ENCODE peak calls at places on chromosome 12, in seven cellular contexts. One of them, this sample, is unnamed. For H3K4me1, the result is how much of the 10 kb centered on the place peaks cover.

GRCh38 chr12:119940881-119941280 is 48.2 kb upstream of the BICDL1 start:
- DNase-seq in CD4-positive, CD25-positive, alpha-beta regulatory T cell: no peak
- DNase-seq in cardiac muscle cell: peak
- DNase-seq in naive thymus-derived CD4-positive, alpha-beta T cell: no peak
- DNase-seq in pancreas: no peak
- DNase-seq in colonic mucosa: peak
- DNase-seq in body of pancreas: no peak
- DNase-seq in this sample: no peak

GRCh38 chr12:53182836-53183235 is 2.1 kb upstream of the CSAD start:
- DNase-seq in CD4-positive, CD25-positive, alpha-beta regulatory T cell: no peak
- DNase-seq in cardiac muscle cell: peak
- DNase-seq in naive thymus-derived CD4-positive, alpha-beta T cell: no peak
- DNase-seq in pancreas: no peak
- DNase-seq in colonic mucosa: peak
- DNase-seq in body of pancreas: no peak
- DNase-seq in this sample: no peak

GRCh38 chr12:6430990-6431353 is 13.8 kb upstream of the CD27 start:
- DNase-seq in CD4-positive, CD25-positive, alpha-beta regulatory T cell: no peak
- DNase-seq in cardiac muscle cell: no peak
- DNase-seq in naive thymus-derived CD4-positive, alpha-beta T cell: no peak
- DNase-seq in pancreas: no peak
- DNase-seq in colonic mucosa: no peak
- DNase-seq in body of pancreas: no peak
- DNase-seq in this sample: no peak

GRCh38 chr12:31728289-31728916 is 418 bp downstream of the AMN1 start:
- DNase-seq in CD4-positive, CD25-positive, alpha-beta regulatory T cell: no peak
- DNase-seq in cardiac muscle cell: no peak
- DNase-seq in naive thymus-derived CD4-positive, alpha-beta T cell: no peak
- DNase-seq in pancreas: no peak
- DNase-seq in colonic mucosa: peak
- DNase-seq in body of pancreas: peak
- DNase-seq in this sample: peak

GRCh38 chr12:68636268-68636667 is 25.6 kb downstream of the RAP1B start:
- DNase-seq in CD4-positive, CD25-positive, alpha-beta regulatory T cell: no peak
- DNase-seq in cardiac muscle cell: peak
- DNase-seq in naive thymus-derived CD4-positive, alpha-beta T cell: no peak
- DNase-seq in pancreas: no peak
- DNase-seq in colonic mucosa: no peak
- DNase-seq in body of pancreas: no peak
- DNase-seq in this sample: no peak

GRCh38 chr12:103801709-103802585 is 39.1 kb downstream of the NT5DC3 start:
- DNase-seq in CD4-positive, CD25-positive, alpha-beta regulatory T cell: no peak
- DNase-seq in cardiac muscle cell: peak
- DNase-seq in naive thymus-derived CD4-positive, alpha-beta T cell: no peak
- DNase-seq in pancreas: no peak
- DNase-seq in colonic mucosa: no peak
- DNase-seq in body of pancreas: no peak
- DNase-seq in this sample: no peak

GRCh38 chr12:95337176-95337575 is 119.6 kb downstream of the VEZT start:
- DNase-seq in CD4-positive, CD25-positive, alpha-beta regulatory T cell: no peak
- DNase-seq in cardiac muscle cell: peak
- DNase-seq in naive thymus-derived CD4-positive, alpha-beta T cell: no peak
- DNase-seq in pancreas: no peak
- DNase-seq in colonic mucosa: no peak
- DNase-seq in body of pancreas: no peak
- DNase-seq in this sample: no peak

GRCh38 chr12:112606611-112607366 is 184.8 kb upstream of the RPH3A start:
- DNase-seq in CD4-positive, CD25-positive, alpha-beta regulatory T cell: no peak
- DNase-seq in cardiac muscle cell: no peak
- DNase-seq in naive thymus-derived CD4-positive, alpha-beta T cell: no peak
- DNase-seq in pancreas: no peak
- DNase-seq in colonic mucosa: no peak
- DNase-seq in body of pancreas: no peak
- DNase-seq in this sample: no peak

GRCh38 chr12:48198985-48199384 is 4.1 kb downstream of the OR10AD1 start:
- DNase-seq in CD4-positive, CD25-positive, alpha-beta regulatory T cell: no peak
- DNase-seq in cardiac muscle cell: no peak
- DNase-seq in naive thymus-derived CD4-positive, alpha-beta T cell: no peak
- DNase-seq in pancreas: no peak
- DNase-seq in colonic mucosa: no peak
- DNase-seq in body of pancreas: no peak
- DNase-seq in this sample: no peak

GRCh38 chr12:44876554-44877275 is 600 bp upstream of the NELL2 start:
- DNase-seq in CD4-positive, CD25-positive, alpha-beta regulatory T cell: no peak
- DNase-seq in cardiac muscle cell: peak
- DNase-seq in naive thymus-derived CD4-positive, alpha-beta T cell: peak
- DNase-seq in pancreas: peak
- DNase-seq in colonic mucosa: peak
- DNase-seq in body of pancreas: peak
- DNase-seq in this sample: peak

GRCh38 chr12:32502693-32503510 is 103.5 kb downstream of the FGD4 start:
- DNase-seq in CD4-positive, CD25-positive, alpha-beta regulatory T cell: no peak
- DNase-seq in cardiac muscle cell: peak
- DNase-seq in naive thymus-derived CD4-positive, alpha-beta T cell: no peak
- DNase-seq in pancreas: no peak
- DNase-seq in colonic mucosa: no peak
- DNase-seq in body of pancreas: peak
- DNase-seq in this sample: no peak

GRCh38 chr12:109731231-109731731 is 17.7 kb downstream of the FAM222A start:
- DNase-seq in CD4-positive, CD25-positive, alpha-beta regulatory T cell: no peak
- DNase-seq in cardiac muscle cell: no peak
- DNase-seq in naive thymus-derived CD4-positive, alpha-beta T cell: no peak
- DNase-seq in pancreas: peak
- DNase-seq in colonic mucosa: no peak
- DNase-seq in body of pancreas: peak
- DNase-seq in this sample: no peak

GRCh38 chr12:89862511-89863331 is 154.1 kb upstream of the ATP2B1 start:
- DNase-seq in CD4-positive, CD25-positive, alpha-beta regulatory T cell: peak
- DNase-seq in cardiac muscle cell: no peak
- DNase-seq in naive thymus-derived CD4-positive, alpha-beta T cell: peak
- DNase-seq in pancreas: no peak
- DNase-seq in colonic mucosa: peak
- DNase-seq in body of pancreas: no peak
- DNase-seq in this sample: peak

DNA sequence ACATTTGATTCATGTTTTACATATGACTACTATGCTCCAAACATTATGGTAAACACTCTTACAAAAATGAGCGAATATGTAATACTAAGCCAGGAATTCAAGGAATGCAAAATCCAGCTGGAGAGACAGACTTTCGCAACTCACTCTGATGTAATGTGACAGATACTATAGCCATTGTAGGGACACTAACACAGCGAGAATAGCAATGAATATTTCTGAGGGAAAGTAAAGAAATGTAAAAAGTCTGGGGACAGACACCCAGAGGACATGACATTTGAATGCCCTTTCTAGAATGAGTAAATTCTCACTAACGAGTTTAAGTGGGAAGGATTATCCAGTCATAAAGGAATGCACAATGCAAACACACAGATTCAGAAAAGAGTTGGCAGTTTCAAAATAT is 121.9 kb downstream of the PIK3C2G start:
- DNase-seq in CD4-positive, CD25-positive, alpha-beta regulatory T cell: no peak
- DNase-seq in cardiac muscle cell: peak
- DNase-seq in naive thymus-derived CD4-positive, alpha-beta T cell: no peak
- DNase-seq in pancreas: no peak
- DNase-seq in colonic mucosa: no peak
- DNase-seq in body of pancreas: no peak
- DNase-seq in this sample: no peak
- H3K27ac ChIP-seq in CD4-positive, CD25-positive, alpha-beta regulatory T cell: no peak
- H3K27ac ChIP-seq in cardiac muscle cell: peak
- H3K27ac ChIP-seq in naive thymus-derived CD4-positive, alpha-beta T cell: no peak
- H3K27ac ChIP-seq in pancreas: peak
- H3K27ac ChIP-seq in colonic mucosa: no peak
- H3K27ac ChIP-seq in body of pancreas: no peak
- H3K27ac ChIP-seq in this sample: no peak

GRCh38 chr12:39617887-39618286 is 1.7 kb downstream of the ABCD2 start:
- DNase-seq in CD4-positive, CD25-positive, alpha-beta regulatory T cell: no peak
- DNase-seq in cardiac muscle cell: no peak
- DNase-seq in naive thymus-derived CD4-positive, alpha-beta T cell: no peak
- DNase-seq in pancreas: no peak
- DNase-seq in colonic mucosa: no peak
- DNase-seq in body of pancreas: no peak
- DNase-seq in this sample: no peak

GRCh38 chr12:39619660-39620433 is at the start of gene ABCD2:
- DNase-seq in CD4-positive, CD25-positive, alpha-beta regulatory T cell: peak
- DNase-seq in cardiac muscle cell: peak
- DNase-seq in naive thymus-derived CD4-positive, alpha-beta T cell: peak
- DNase-seq in pancreas: no peak
- DNase-seq in colonic mucosa: peak
- DNase-seq in body of pancreas: peak
- DNase-seq in this sample: peak

GRCh38 chr12:39619316-39619659 is 315 bp downstream of the ABCD2 start:
- DNase-seq in CD4-positive, CD25-positive, alpha-beta regulatory T cell: no peak
- DNase-seq in cardiac muscle cell: peak
- DNase-seq in naive thymus-derived CD4-positive, alpha-beta T cell: no peak
- DNase-seq in pancreas: no peak
- DNase-seq in colonic mucosa: no peak
- DNase-seq in body of pancreas: peak
- DNase-seq in this sample: no peak

GRCh38 chr12:39616666-39617065 is 2.9 kb downstream of the ABCD2 start:
- DNase-seq in CD4-positive, CD25-positive, alpha-beta regulatory T cell: no peak
- DNase-seq in cardiac muscle cell: no peak
- DNase-seq in naive thymus-derived CD4-positive, alpha-beta T cell: no peak
- DNase-seq in pancreas: no peak
- DNase-seq in colonic mucosa: no peak
- DNase-seq in body of pancreas: no peak
- DNase-seq in this sample: no peak

DNA sequence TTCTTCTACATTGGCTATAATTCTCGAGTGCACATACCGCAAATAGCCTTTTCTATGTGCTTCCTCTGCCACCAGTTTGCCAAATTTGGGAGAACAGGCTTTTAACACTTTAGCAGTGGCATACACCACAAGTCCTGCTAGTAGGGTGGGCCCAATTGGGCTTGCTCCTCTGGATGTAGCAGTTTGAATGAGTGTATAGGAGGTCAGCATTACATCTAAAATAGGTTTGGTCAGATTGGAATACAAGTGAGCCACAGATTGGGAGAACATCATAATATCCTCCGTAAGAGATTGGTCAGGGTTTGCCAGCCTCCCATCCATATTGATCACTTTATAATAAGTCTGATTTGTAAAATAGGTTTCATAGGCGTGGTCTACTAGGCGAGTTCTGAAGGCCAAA is 902 bp downstream of the ABCD2 start:
- DNase-seq in CD4-positive, CD25-positive, alpha-beta regulatory T cell: no peak
- DNase-seq in cardiac muscle cell: no peak
- DNase-seq in naive thymus-derived CD4-positive, alpha-beta T cell: no peak
- DNase-seq in pancreas: no peak
- DNase-seq in colonic mucosa: no peak
- DNase-seq in body of pancreas: no peak
- DNase-seq in this sample: no peak
- H3K4me3 ChIP-seq in CD4-positive, CD25-positive, alpha-beta regulatory T cell: peak
- H3K4me3 ChIP-seq in cardiac muscle cell: no peak
- H3K4me3 ChIP-seq in naive thymus-derived CD4-positive, alpha-beta T cell: peak
- H3K4me3 ChIP-seq in pancreas: peak
- H3K4me3 ChIP-seq in colonic mucosa: peak
- H3K4me3 ChIP-seq in body of pancreas: no peak
- H3K4me3 ChIP-seq in this sample: peak

DNA sequence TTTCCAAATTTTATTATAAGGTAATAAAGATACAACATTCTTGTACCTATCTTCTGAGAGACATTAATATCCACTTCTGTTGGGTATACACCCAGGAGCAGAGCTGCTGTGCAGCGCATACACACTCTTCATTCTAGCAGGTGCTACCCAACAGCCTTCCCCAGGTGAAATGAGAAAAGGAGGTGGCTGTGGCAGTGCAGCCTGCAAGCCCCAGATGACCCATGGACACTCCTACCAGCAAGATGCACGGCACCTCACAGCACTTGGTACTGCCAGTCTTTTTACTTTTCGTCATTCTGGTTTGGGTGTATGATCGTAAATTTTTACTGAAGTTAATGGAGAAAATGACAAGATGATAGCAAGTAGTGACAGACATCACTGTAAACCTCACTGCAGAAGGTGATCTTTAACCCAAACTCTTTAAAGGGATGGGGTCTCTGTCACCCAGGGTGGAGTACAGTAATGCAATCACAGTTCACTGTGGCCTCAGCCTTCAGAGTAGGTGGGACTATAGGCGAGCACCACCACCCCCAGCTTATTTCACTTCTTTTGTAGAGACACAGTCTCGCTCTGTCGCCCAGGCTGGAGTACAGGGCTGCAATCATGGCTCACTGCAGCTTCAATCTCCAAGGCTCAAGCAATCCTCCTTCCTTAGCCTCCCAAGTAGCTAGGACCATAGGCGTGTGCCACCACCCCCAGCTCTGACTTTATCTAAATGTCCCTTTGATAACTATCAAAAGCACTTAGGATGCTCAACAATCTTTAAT is 26.5 kb downstream of the VPS37B start:
- DNase-seq in CD4-positive, CD25-positive, alpha-beta regulatory T cell: no peak
- DNase-seq in cardiac muscle cell: no peak
- DNase-seq in naive thymus-derived CD4-positive, alpha-beta T cell: no peak
- DNase-seq in pancreas: no peak
- DNase-seq in colonic mucosa: no peak
- DNase-seq in body of pancreas: no peak
- DNase-seq in this sample: no peak
- H3K4me1 ChIP-seq in CD4-positive, CD25-positive, alpha-beta regulatory T cell: under half
- H3K4me1 ChIP-seq in cardiac muscle cell: under half
- H3K4me1 ChIP-seq in naive thymus-derived CD4-positive, alpha-beta T cell: under half
- H3K4me1 ChIP-seq in pancreas: half or more
- H3K4me1 ChIP-seq in colonic mucosa: under half
- H3K4me1 ChIP-seq in body of pancreas: half or more
- H3K4me1 ChIP-seq in this sample: under half

GRCh38 chr12:105229446-105229845 is 6.5 kb downstream of the APPL2 start:
- DNase-seq in CD4-positive, CD25-positive, alpha-beta regulatory T cell: no peak
- DNase-seq in cardiac muscle cell: no peak
- DNase-seq in naive thymus-derived CD4-positive, alpha-beta T cell: no peak
- DNase-seq in pancreas: no peak
- DNase-seq in colonic mucosa: peak
- DNase-seq in body of pancreas: no peak
- DNase-seq in this sample: no peak
- H3K27ac ChIP-seq in CD4-positive, CD25-positive, alpha-beta regulatory T cell: no peak
- H3K27ac ChIP-seq in cardiac muscle cell: no peak
- H3K27ac ChIP-seq in naive thymus-derived CD4-positive, alpha-beta T cell: no peak
- H3K27ac ChIP-seq in pancreas: no peak
- H3K27ac ChIP-seq in colonic mucosa: peak
- H3K27ac ChIP-seq in body of pancreas: no peak
- H3K27ac ChIP-seq in this sample: no peak

DNA sequence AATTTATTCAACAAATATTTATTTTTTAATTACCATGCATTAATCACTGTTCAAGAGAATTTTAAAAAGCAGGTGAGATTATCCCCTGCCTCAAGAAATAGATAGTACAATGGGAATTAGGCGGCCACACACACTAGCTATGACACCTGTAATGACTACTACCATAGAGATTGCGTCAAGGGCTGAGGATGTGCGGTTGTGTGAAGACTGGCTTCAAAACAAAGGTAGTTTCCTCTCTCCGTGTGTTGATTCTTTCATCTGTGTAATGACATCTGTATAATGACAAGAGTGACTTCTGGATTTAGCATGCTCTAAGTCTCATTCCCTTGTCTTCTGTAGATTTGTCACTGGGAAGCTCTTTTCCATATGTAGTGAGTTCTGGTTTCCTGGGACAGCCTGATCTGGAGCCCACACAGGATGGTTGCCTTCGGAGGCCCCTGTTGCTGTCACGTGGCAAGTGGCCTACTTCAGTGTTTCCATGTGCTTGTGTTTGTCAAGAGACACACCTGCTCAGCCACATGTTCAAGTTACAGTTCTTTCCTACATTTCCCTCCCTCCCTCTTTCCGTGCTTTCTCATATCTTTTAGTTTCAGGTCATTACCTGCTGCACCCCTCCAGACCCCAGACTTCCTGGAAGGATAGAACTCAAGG is 64.3 kb downstream of the GALNT8 start:
- DNase-seq in CD4-positive, CD25-positive, alpha-beta regulatory T cell: no peak
- DNase-seq in cardiac muscle cell: no peak
- DNase-seq in naive thymus-derived CD4-positive, alpha-beta T cell: no peak
- DNase-seq in pancreas: no peak
- DNase-seq in colonic mucosa: no peak
- DNase-seq in body of pancreas: no peak
- DNase-seq in this sample: no peak
- H3K4me3 ChIP-seq in CD4-positive, CD25-positive, alpha-beta regulatory T cell: no peak
- H3K4me3 ChIP-seq in cardiac muscle cell: no peak
- H3K4me3 ChIP-seq in naive thymus-derived CD4-positive, alpha-beta T cell: no peak
- H3K4me3 ChIP-seq in pancreas: no peak
- H3K4me3 ChIP-seq in colonic mucosa: no peak
- H3K4me3 ChIP-seq in body of pancreas: no peak
- H3K4me3 ChIP-seq in this sample: no peak

This sample was measured in effector memory CD4-positive, alpha-beta T cell.